ENCODE peak calls at places on chromosomes 12 and 14, in six cellular contexts. F is Kasumi-1; C is activated CD4-positive, CD25-positive, alpha-beta regulatory T cell treated with anti-CD3 and anti-CD28 coated beads, Interleukin-2, amount 50 U/mL, for 16 hours; U is testis; W is lower leg skin; E is aorta. Y is an unnamed sample.

GRCh38 chr14:50012644-50013043 is 103.7 kb downstream of the VCPKMT start:
- DNase-seq in F (no peak), C (no peak), U (no peak), W (no peak), E (no peak), Y (no peak)

GRCh38 chr12:110458756-110459155 is 8.6 kb upstream of the ARPC3 start:
- DNase-seq in F (no peak), C (no peak), U (no peak), W (no peak), E (no peak), Y (no peak)

GRCh38 chr12:119159844-119160243 is 18.9 kb upstream of the HSPB8 start:
- DNase-seq in F (no peak), C (no peak), U (no peak), W (no peak), E (no peak), Y (no peak)

GRCh38 chr12:94139816-94140215 is 8.6 kb upstream of the PLXNC1 start:
- DNase-seq in F (no peak), C (no peak), U (no peak), W (no peak), E (no peak), Y (no peak)

GRCh38 chr12:55929306-55929791 is 1.6 kb upstream of the DGKA start:
- DNase-seq in F (peak), C (peak), U (no peak), W (no peak), E (no peak), Y (peak)

GRCh38 chr14:78535041-78535440 is 364.9 kb downstream of the NRXN3 start:
- DNase-seq in F (no peak), C (no peak), U (no peak), W (no peak), E (no peak), Y (no peak)

GRCh38 chr12:117526756-117527479 is 165.5 kb upstream of the NOS1 start:
- DNase-seq in F (no peak), C (no peak), U (no peak), W (no peak), E (no peak), Y (no peak)

GRCh38 chr14:68562911-68563255 is 230.0 kb downstream of the ZFP36L1 start:
- DNase-seq in F (no peak), C (no peak), U (no peak), W (no peak), E (no peak), Y (no peak)

GRCh38 chr14:76256545-76256944 is 104.8 kb downstream of the GPATCH2L start:
- DNase-seq in F (no peak), C (no peak), U (no peak), W (no peak), E (no peak), Y (no peak)

GRCh38 chr14:95359974-95360826 is 40.5 kb upstream of the CLMN start:
- DNase-seq in F (no peak), C (no peak), U (peak), W (no peak), E (no peak), Y (peak)

GRCh38 chr12:52146822-52147366 is 44.9 kb downstream of the KRT80 start:
- DNase-seq in F (no peak), C (no peak), U (no peak), W (no peak), E (no peak), Y (no peak)

GRCh38 chr12:48961331-48961730 is 4.0 kb upstream of the ARF3 start:
- DNase-seq in F (no peak), C (no peak), U (no peak), W (no peak), E (no peak), Y (no peak)

GRCh38 chr12:54688309-54689033 is 40.3 kb upstream of the DCD start:
- DNase-seq in F (no peak), C (no peak), U (no peak), W (no peak), E (no peak), Y (no peak)

GRCh38 chr14:36068777-36069534 is 107.6 kb downstream of the PTCSC3 start:
- DNase-seq in F (peak), C (no peak), U (no peak), W (no peak), E (no peak), Y (no peak)

GRCh38 chr14:86505808-86506207 is 975.9 kb downstream of the FLRT2 start:
- DNase-seq in F (no peak), C (no peak), U (no peak), W (no peak), E (no peak), Y (no peak)

GRCh38 chr12:101527682-101528081 is 52.5 kb downstream of the SPIC start:
- DNase-seq in F (no peak), C (no peak), U (no peak), W (no peak), E (no peak), Y (no peak)

GRCh38 chr14:100649173-100649519 is 61.9 kb upstream of the BEGAIN start:
- DNase-seq in F (no peak), C (no peak), U (no peak), W (no peak), E (no peak), Y (no peak)

GRCh38 chr12:46221255-46222128 is 47.4 kb downstream of the SLC38A1 start:
- DNase-seq in F (no peak), C (no peak), U (no peak), W (no peak), E (no peak), Y (no peak)

GRCh38 chr12:131755305-131756113 is 44.6 kb downstream of the SFSWAP start:
- DNase-seq in F (peak), C (no peak), U (no peak), W (no peak), E (no peak), Y (peak)

GRCh38 chr14:93163570-93163969 is 21.1 kb downstream of the MOAP1 start:
- DNase-seq in F (no peak), C (no peak), U (no peak), W (no peak), E (no peak), Y (no peak)

GRCh38 chr12:104742551-104742961 is 215.5 kb downstream of the SLC41A2 start:
- DNase-seq in F (no peak), C (no peak), U (no peak), W (no peak), E (no peak), Y (no peak)

GRCh38 chr12:116303929-116304328 is 26.4 kb upstream of the MED13L start:
- DNase-seq in F (peak), C (no peak), U (no peak), W (no peak), E (no peak), Y (no peak)

GRCh38 chr12:93087836-93088610 is 158.9 kb upstream of the EEA1 start:
- DNase-seq in F (no peak), C (no peak), U (no peak), W (no peak), E (no peak), Y (no peak)

GRCh38 chr14:23696706-23697239 is 60.6 kb downstream of the DHRS2 start:
- DNase-seq in F (no peak), C (no peak), U (peak), W (no peak), E (no peak), Y (no peak)

GRCh38 chr12:58860050-58860787 is 60.1 kb downstream of the LRIG3 start:
- DNase-seq in F (no peak), C (no peak), U (no peak), W (no peak), E (no peak), Y (no peak)

GRCh38 chr12:84842406-84843013 is 70.1 kb downstream of the SLC6A15 start:
- DNase-seq in F (peak), C (no peak), U (peak), W (no peak), E (no peak), Y (peak)

Y was measured in GM10248.